ENCODE peak calls at places on chromosome 11, in seven cellular contexts. One of them, this sample, is unnamed.
A peak's percentile ranks its signal among the peaks of the same experiment; 100 is the strongest.

GRCh38 chr11:130068986-130069683 is 559 bp upstream of the APLP2 start:
- DNase-seq in activated CD4-positive, alpha-beta T cell treated with anti-CD3 and anti-CD28 coated beads for 24 hours: peak; percentile 4
- DNase-seq in NCI-H524: no peak
- DNase-seq in amygdala: peak; percentile 66
- DNase-seq in NCI-H1694 treated with DMSO at 0.1 percent for 48 hours: peak; percentile 33
- DNase-seq in T-helper 9 cell: no peak
- DNase-seq in dorsolateral prefrontal cortex: peak; percentile 67
- DNase-seq in this sample: peak; percentile 64

GRCh38 chr11:1307998-1308744 is 1.3 kb downstream of the TOLLIP start:
- DNase-seq in activated CD4-positive, alpha-beta T cell treated with anti-CD3 and anti-CD28 coated beads for 24 hours: no peak
- DNase-seq in NCI-H524: no peak
- DNase-seq in amygdala: no peak
- DNase-seq in NCI-H1694 treated with DMSO at 0.1 percent for 48 hours: no peak
- DNase-seq in T-helper 9 cell: no peak
- DNase-seq in dorsolateral prefrontal cortex: peak; percentile 31
- DNase-seq in this sample: no peak

GRCh38 chr11:111107501-111107900 is 138.0 kb upstream of the POU2AF2 start:
- DNase-seq in activated CD4-positive, alpha-beta T cell treated with anti-CD3 and anti-CD28 coated beads for 24 hours: no peak
- DNase-seq in NCI-H524: no peak
- DNase-seq in amygdala: no peak
- DNase-seq in NCI-H1694 treated with DMSO at 0.1 percent for 48 hours: no peak
- DNase-seq in T-helper 9 cell: no peak
- DNase-seq in dorsolateral prefrontal cortex: no peak
- DNase-seq in this sample: no peak

GRCh38 chr11:12329169-12329568 is 48.2 kb upstream of the PARVA start:
- DNase-seq in activated CD4-positive, alpha-beta T cell treated with anti-CD3 and anti-CD28 coated beads for 24 hours: no peak
- DNase-seq in NCI-H524: no peak
- DNase-seq in amygdala: no peak
- DNase-seq in NCI-H1694 treated with DMSO at 0.1 percent for 48 hours: no peak
- DNase-seq in T-helper 9 cell: no peak
- DNase-seq in dorsolateral prefrontal cortex: no peak
- DNase-seq in this sample: peak; percentile 92

GRCh38 chr11:72430743-72431570 is 3.4 kb downstream of the CLPB start:
- DNase-seq in activated CD4-positive, alpha-beta T cell treated with anti-CD3 and anti-CD28 coated beads for 24 hours: no peak
- DNase-seq in NCI-H524: no peak
- DNase-seq in amygdala: peak; percentile 42
- DNase-seq in NCI-H1694 treated with DMSO at 0.1 percent for 48 hours: peak; percentile 50
- DNase-seq in T-helper 9 cell: peak; percentile 8
- DNase-seq in dorsolateral prefrontal cortex: peak; percentile 57
- DNase-seq in this sample: peak; percentile 74

GRCh38 chr11:96197221-96197620 is 145.8 kb downstream of the MAML2 start:
- DNase-seq in activated CD4-positive, alpha-beta T cell treated with anti-CD3 and anti-CD28 coated beads for 24 hours: no peak
- DNase-seq in NCI-H524: no peak
- DNase-seq in amygdala: no peak
- DNase-seq in NCI-H1694 treated with DMSO at 0.1 percent for 48 hours: no peak
- DNase-seq in T-helper 9 cell: no peak
- DNase-seq in dorsolateral prefrontal cortex: no peak
- DNase-seq in this sample: no peak

GRCh38 chr11:12917830-12918229 is 91.3 kb upstream of the RASSF10 start:
- DNase-seq in activated CD4-positive, alpha-beta T cell treated with anti-CD3 and anti-CD28 coated beads for 24 hours: no peak
- DNase-seq in NCI-H524: no peak
- DNase-seq in amygdala: no peak
- DNase-seq in NCI-H1694 treated with DMSO at 0.1 percent for 48 hours: no peak
- DNase-seq in T-helper 9 cell: no peak
- DNase-seq in dorsolateral prefrontal cortex: no peak
- DNase-seq in this sample: no peak

GRCh38 chr11:18754308-18754707 is 28.3 kb upstream of the IGSF22 start:
- DNase-seq in activated CD4-positive, alpha-beta T cell treated with anti-CD3 and anti-CD28 coated beads for 24 hours: no peak
- DNase-seq in NCI-H524: no peak
- DNase-seq in amygdala: no peak
- DNase-seq in NCI-H1694 treated with DMSO at 0.1 percent for 48 hours: no peak
- DNase-seq in T-helper 9 cell: no peak
- DNase-seq in dorsolateral prefrontal cortex: no peak
- DNase-seq in this sample: no peak

GRCh38 chr11:118757881-118758399 is 33.0 kb downstream of the DDX6 start:
- DNase-seq in activated CD4-positive, alpha-beta T cell treated with anti-CD3 and anti-CD28 coated beads for 24 hours: no peak
- DNase-seq in NCI-H524: no peak
- DNase-seq in amygdala: no peak
- DNase-seq in NCI-H1694 treated with DMSO at 0.1 percent for 48 hours: no peak
- DNase-seq in T-helper 9 cell: no peak
- DNase-seq in dorsolateral prefrontal cortex: no peak
- DNase-seq in this sample: peak; percentile 88

GRCh38 chr11:46375392-46376101 is 5.9 kb upstream of the MDK start:
- DNase-seq in activated CD4-positive, alpha-beta T cell treated with anti-CD3 and anti-CD28 coated beads for 24 hours: no peak
- DNase-seq in NCI-H524: no peak
- DNase-seq in amygdala: no peak
- DNase-seq in NCI-H1694 treated with DMSO at 0.1 percent for 48 hours: no peak
- DNase-seq in T-helper 9 cell: no peak
- DNase-seq in dorsolateral prefrontal cortex: no peak
- DNase-seq in this sample: no peak

GRCh38 chr11:130728185-130729160 is 187.8 kb downstream of the SNX19 start:
- DNase-seq in activated CD4-positive, alpha-beta T cell treated with anti-CD3 and anti-CD28 coated beads for 24 hours: no peak
- DNase-seq in NCI-H524: no peak
- DNase-seq in amygdala: no peak
- DNase-seq in NCI-H1694 treated with DMSO at 0.1 percent for 48 hours: no peak
- DNase-seq in T-helper 9 cell: no peak
- DNase-seq in dorsolateral prefrontal cortex: no peak
- DNase-seq in this sample: no peak

GRCh38 chr11:36711104-36711825 is 113.2 kb upstream of the RAG2 start:
- DNase-seq in activated CD4-positive, alpha-beta T cell treated with anti-CD3 and anti-CD28 coated beads for 24 hours: no peak
- DNase-seq in NCI-H524: no peak
- DNase-seq in amygdala: no peak
- DNase-seq in NCI-H1694 treated with DMSO at 0.1 percent for 48 hours: no peak
- DNase-seq in T-helper 9 cell: no peak
- DNase-seq in dorsolateral prefrontal cortex: no peak
- DNase-seq in this sample: no peak

GRCh38 chr11:34075178-34075820 is 23.8 kb downstream of the CAPRIN1 start:
- DNase-seq in activated CD4-positive, alpha-beta T cell treated with anti-CD3 and anti-CD28 coated beads for 24 hours: no peak
- DNase-seq in NCI-H524: no peak
- DNase-seq in amygdala: no peak
- DNase-seq in NCI-H1694 treated with DMSO at 0.1 percent for 48 hours: no peak
- DNase-seq in T-helper 9 cell: no peak
- DNase-seq in dorsolateral prefrontal cortex: no peak
- DNase-seq in this sample: no peak

GRCh38 chr11:86696004-86696403 is 23.6 kb upstream of the ME3 start:
- DNase-seq in activated CD4-positive, alpha-beta T cell treated with anti-CD3 and anti-CD28 coated beads for 24 hours: no peak
- DNase-seq in NCI-H524: no peak
- DNase-seq in amygdala: no peak
- DNase-seq in NCI-H1694 treated with DMSO at 0.1 percent for 48 hours: no peak
- DNase-seq in T-helper 9 cell: no peak
- DNase-seq in dorsolateral prefrontal cortex: no peak
- DNase-seq in this sample: no peak

GRCh38 chr11:8083871-8084281 is 2.9 kb downstream of the TUB start:
- DNase-seq in activated CD4-positive, alpha-beta T cell treated with anti-CD3 and anti-CD28 coated beads for 24 hours: no peak
- DNase-seq in NCI-H524: no peak
- DNase-seq in amygdala: no peak
- DNase-seq in NCI-H1694 treated with DMSO at 0.1 percent for 48 hours: peak; percentile 40
- DNase-seq in T-helper 9 cell: no peak
- DNase-seq in dorsolateral prefrontal cortex: no peak
- DNase-seq in this sample: peak; percentile 11

GRCh38 chr11:43992834-43993637 is 50.6 kb downstream of the C11orf96 start:
- DNase-seq in activated CD4-positive, alpha-beta T cell treated with anti-CD3 and anti-CD28 coated beads for 24 hours: no peak
- DNase-seq in NCI-H524: peak; percentile 36
- DNase-seq in amygdala: peak; percentile 15
- DNase-seq in NCI-H1694 treated with DMSO at 0.1 percent for 48 hours: peak; percentile 84
- DNase-seq in T-helper 9 cell: no peak
- DNase-seq in dorsolateral prefrontal cortex: peak; percentile 76
- DNase-seq in this sample: no peak

GRCh38 chr11:112292785-112293407 is 32.2 kb upstream of the PLET1 start:
- DNase-seq in activated CD4-positive, alpha-beta T cell treated with anti-CD3 and anti-CD28 coated beads for 24 hours: no peak
- DNase-seq in NCI-H524: no peak
- DNase-seq in amygdala: no peak
- DNase-seq in NCI-H1694 treated with DMSO at 0.1 percent for 48 hours: no peak
- DNase-seq in T-helper 9 cell: no peak
- DNase-seq in dorsolateral prefrontal cortex: no peak
- DNase-seq in this sample: no peak

GRCh38 chr11:123238297-123238696 is 43.2 kb upstream of the CLMP start:
- DNase-seq in activated CD4-positive, alpha-beta T cell treated with anti-CD3 and anti-CD28 coated beads for 24 hours: no peak
- DNase-seq in NCI-H524: no peak
- DNase-seq in amygdala: no peak
- DNase-seq in NCI-H1694 treated with DMSO at 0.1 percent for 48 hours: no peak
- DNase-seq in T-helper 9 cell: no peak
- DNase-seq in dorsolateral prefrontal cortex: no peak
- DNase-seq in this sample: no peak

GRCh38 chr11:124920870-124921609 is 2.0 kb downstream of the HEPN1 start:
- DNase-seq in activated CD4-positive, alpha-beta T cell treated with anti-CD3 and anti-CD28 coated beads for 24 hours: peak; percentile 66
- DNase-seq in NCI-H524: peak; percentile 51
- DNase-seq in amygdala: no peak
- DNase-seq in NCI-H1694 treated with DMSO at 0.1 percent for 48 hours: no peak
- DNase-seq in T-helper 9 cell: peak; percentile 46
- DNase-seq in dorsolateral prefrontal cortex: no peak
- DNase-seq in this sample: no peak

GRCh38 chr11:62909107-62909894 is 11.9 kb downstream of the CHRM1 start:
- DNase-seq in activated CD4-positive, alpha-beta T cell treated with anti-CD3 and anti-CD28 coated beads for 24 hours: no peak
- DNase-seq in NCI-H524: peak; percentile 41
- DNase-seq in amygdala: no peak
- DNase-seq in NCI-H1694 treated with DMSO at 0.1 percent for 48 hours: peak; percentile 15
- DNase-seq in T-helper 9 cell: no peak
- DNase-seq in dorsolateral prefrontal cortex: no peak
- DNase-seq in this sample: peak; percentile 59

GRCh38 chr11:63212742-63213141 is 30.7 kb downstream of the SLC22A25 start:
- DNase-seq in activated CD4-positive, alpha-beta T cell treated with anti-CD3 and anti-CD28 coated beads for 24 hours: peak; percentile 3
- DNase-seq in NCI-H524: no peak
- DNase-seq in amygdala: no peak
- DNase-seq in NCI-H1694 treated with DMSO at 0.1 percent for 48 hours: no peak
- DNase-seq in T-helper 9 cell: no peak
- DNase-seq in dorsolateral prefrontal cortex: no peak
- DNase-seq in this sample: peak; percentile 9

GRCh38 chr11:32032478-32032877 is 58.4 kb upstream of the RCN1 start:
- DNase-seq in activated CD4-positive, alpha-beta T cell treated with anti-CD3 and anti-CD28 coated beads for 24 hours: no peak
- DNase-seq in NCI-H524: no peak
- DNase-seq in amygdala: no peak
- DNase-seq in NCI-H1694 treated with DMSO at 0.1 percent for 48 hours: no peak
- DNase-seq in T-helper 9 cell: no peak
- DNase-seq in dorsolateral prefrontal cortex: no peak
- DNase-seq in this sample: no peak

GRCh38 chr11:14612624-14613023 is 31.0 kb upstream of the PDE3B start:
- DNase-seq in activated CD4-positive, alpha-beta T cell treated with anti-CD3 and anti-CD28 coated beads for 24 hours: no peak
- DNase-seq in NCI-H524: no peak
- DNase-seq in amygdala: no peak
- DNase-seq in NCI-H1694 treated with DMSO at 0.1 percent for 48 hours: no peak
- DNase-seq in T-helper 9 cell: no peak
- DNase-seq in dorsolateral prefrontal cortex: no peak
- DNase-seq in this sample: no peak